ENCODE peak calls at places on chromosomes 13 and 19, in five cellular contexts. Z is NCI-H2081, V is memory B cell, G is ELF-1, C is brain microvascular endothelial cell. A is an unnamed sample.

GRCh38 chr13:107730835-107731234 is 484.5 kb downstream of the LIG4 start:
- DNase-seq in C (peak; percentile 8), G (no peak), V (no peak), Z (no peak), A (no peak)

GRCh38 chr19:48596679-48597465 is 9.7 kb upstream of the SPACA4 start:
- DNase-seq in V (peak; percentile 44), G (no peak), Z (no peak), C (no peak), A (no peak)

GRCh38 chr19:29662604-29663404 is 2.5 kb upstream of the PLEKHF1 start:
- DNase-seq in G (peak; percentile 34), Z (no peak), C (peak; percentile 86), V (no peak), A (no peak)

GRCh38 chr13:109163052-109163413 is 533.6 kb downstream of the MYO16 start:
- DNase-seq in C (no peak), G (peak; percentile 22), Z (no peak), V (no peak), A (no peak)

GRCh38 chr13:65585346-65585745 is 1644.8 kb downstream of the PCDH9 start:
- DNase-seq in G (no peak), C (no peak), Z (no peak), V (no peak), A (no peak)

GRCh38 chr13:25468330-25469178 is 96.8 kb downstream of the ATP8A2 start:
- DNase-seq in C (no peak), Z (peak; percentile 44), G (peak; percentile 68), V (no peak), A (peak; percentile 48)

GRCh38 chr13:73793361-73793760 is 340.8 kb downstream of the KLF12 start:
- DNase-seq in V (no peak), Z (no peak), G (no peak), C (no peak), A (no peak)

GRCh38 chr13:113588394-113589111 is 4.0 kb downstream of the TFDP1 start:
- DNase-seq in Z (no peak), G (no peak), V (no peak), C (no peak), A (no peak)

A was measured in NCI-H510A.